ENCODE peak calls at places on chromosomes 16 and 17, in seven cellular contexts. L, V, E, T, A, H and W are unnamed samples.

GRCh38 chr17:73947281-73947975 is 256.1 kb upstream of the RPL38 start:
- DNase-seq in L (no peak), H (peak; percentile 75), A (no peak), V (no peak), E (no peak), T (no peak), W (no peak)

GRCh38 chr17:18031955-18032354 is 7.0 kb downstream of the ATPAF2 start:
- DNase-seq in E (no peak), H (no peak), L (no peak), A (no peak), V (no peak), T (no peak), W (no peak)

GRCh38 chr17:43908111-43908721 is 880 bp upstream of the MPP2 start:
- DNase-seq in A (no peak), E (peak; percentile 61), H (peak; percentile 46), T (peak; percentile 70), V (peak; percentile 65), L (peak; percentile 74), W (peak; percentile 69)

GRCh38 chr17:9935408-9935807 is 30.3 kb upstream of the RCVRN start:
- DNase-seq in L (no peak), E (no peak), H (no peak), V (no peak), A (no peak), T (no peak), W (no peak)

GRCh38 chr17:79752175-79752574 is 21.4 kb downstream of the ENPP7 start:
- DNase-seq in E (no peak), V (no peak), L (no peak), T (no peak), A (no peak), H (no peak), W (no peak)

GRCh38 chr16:49767414-49767813 is 88.5 kb downstream of the ZNF423 start:
- DNase-seq in L (no peak), T (no peak), V (no peak), H (no peak), A (no peak), E (no peak), W (no peak)

GRCh38 chr17:56577810-56578209 is 15.7 kb upstream of the NOG start:
- DNase-seq in L (peak; percentile 15), V (no peak), T (no peak), H (no peak), E (no peak), A (no peak), W (no peak)

GRCh38 chr17:47959825-47960655 is 2.4 kb upstream of the PRR15L start:
- DNase-seq in T (no peak), E (no peak), H (peak; percentile 76), L (no peak), A (no peak), V (peak; percentile 78), W (peak; percentile 88)

GRCh38 chr17:2067559-2067958 is 12.7 kb downstream of the HIC1 start:
- DNase-seq in E (no peak), H (no peak), A (no peak), T (no peak), V (no peak), L (no peak), W (no peak)
- H3K4me1 ChIP-seq in E (peaks cover 64% of the 10 kb centered on the region), H (peaks cover 13% of the 10 kb centered on the region), A (peaks cover 3% of the 10 kb centered on the region), T (peaks cover 10% of the 10 kb centered on the region), V (peaks cover 9% of the 10 kb centered on the region), L (peaks cover 53% of the 10 kb centered on the region), W (peaks cover 10% of the 10 kb centered on the region)

DNA sequence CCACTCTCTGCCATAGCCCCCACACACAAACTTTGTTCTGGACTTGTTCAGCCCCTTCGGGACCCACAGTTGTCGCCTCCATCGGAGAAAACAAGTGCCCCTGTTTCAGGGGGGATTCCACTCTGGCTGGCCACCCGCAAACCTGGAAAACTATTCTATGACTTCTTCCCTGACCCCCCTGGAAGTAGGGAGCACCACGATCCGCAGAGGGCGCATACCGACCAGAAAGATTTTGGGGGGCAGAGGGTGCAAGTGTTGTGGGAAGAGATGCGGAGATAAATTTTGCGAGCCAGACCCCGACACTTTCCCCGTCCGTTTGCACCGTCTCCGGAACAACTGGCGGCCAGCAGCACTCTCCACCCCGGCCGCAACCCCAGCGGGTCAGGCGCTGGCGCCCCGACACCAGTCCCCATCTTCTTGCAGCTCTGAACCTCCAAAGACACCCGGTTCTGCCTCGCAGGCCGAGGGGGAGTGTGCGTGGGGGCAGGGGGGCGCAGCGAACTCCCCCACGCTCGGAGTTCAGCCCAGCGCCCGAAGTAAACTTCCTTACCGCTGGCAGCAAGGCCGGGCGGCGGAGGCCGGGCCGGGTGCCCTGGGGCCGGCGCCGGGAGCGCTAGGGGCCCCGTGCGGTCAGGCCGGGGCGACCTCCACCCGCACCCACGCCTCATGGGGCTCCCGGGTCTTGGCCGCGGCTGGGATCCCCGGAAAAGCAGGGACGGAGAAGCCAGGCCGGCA is 744 bp downstream of the SALL1 start:
- DNase-seq in V (no peak), E (peak; percentile 74), H (no peak), L (no peak), A (no peak), T (no peak), W (no peak)
- H3K4me3 ChIP-seq in V (peak overlapping the region; percentile 46), E (no peak overlapping the region), H (peak overlapping the region; percentile 17), L (peak overlapping the region; percentile 39), A (no peak overlapping the region), T (no peak overlapping the region), W (peak overlapping the region; percentile 17)

DNA sequence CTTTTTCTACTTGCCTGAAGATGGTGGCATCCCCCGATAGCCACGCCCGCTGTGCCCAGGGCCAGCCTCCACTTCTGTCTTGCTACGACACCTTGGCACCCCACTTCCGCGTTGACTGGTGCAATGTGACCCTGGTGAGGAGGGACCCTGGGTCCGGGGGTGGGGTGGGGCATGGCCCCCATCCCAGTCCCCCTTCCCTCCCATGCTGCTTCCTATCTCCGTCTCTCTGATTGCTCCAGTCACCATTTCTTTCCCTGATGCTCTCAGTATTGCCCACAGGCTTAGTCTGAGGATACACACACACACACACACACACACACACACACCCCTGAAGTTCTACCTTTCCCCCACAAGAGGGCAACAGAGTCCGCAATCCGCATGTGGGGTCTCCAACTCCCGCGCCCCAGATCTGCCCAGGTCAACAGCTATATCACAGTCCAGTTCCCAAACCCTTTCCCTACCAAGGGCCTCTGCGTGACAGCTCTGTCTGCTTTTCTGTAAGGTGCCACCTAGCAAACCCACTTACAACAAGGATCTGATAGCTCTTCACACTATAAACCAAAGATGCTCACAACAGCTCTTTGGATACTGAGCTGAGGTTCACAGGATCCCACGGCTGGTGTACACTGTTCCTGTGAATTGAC is 3.4 kb downstream of the SGCA start:
- DNase-seq in V (no peak), E (no peak), A (no peak), T (peak; percentile 76), H (peak; percentile 46), L (no peak), W (peak; percentile 66)
- TF ChIP-seq CTCF in V (peak; percentile 62), E (peak; percentile 78), A (peak; percentile 93), T (peak; percentile 89), H (peak; percentile 51), L (peak; percentile 51), W (peak; percentile 14)

GRCh38 chr17:75695141-75695829 is 26.0 kb upstream of the ITGB4 start:
- DNase-seq in E (no peak), L (no peak), V (no peak), T (no peak), H (no peak), A (peak; percentile 93), W (no peak)

GRCh38 chr17:75701288-75701687 is 20.0 kb upstream of the ITGB4 start:
- DNase-seq in T (no peak), A (no peak), V (no peak), L (no peak), H (no peak), E (no peak), W (peak; percentile 18)

GRCh38 chr17:75697651-75698291 is 23.5 kb upstream of the ITGB4 start:
- DNase-seq in H (peak; percentile 75), L (no peak), A (no peak), T (no peak), E (no peak), V (peak; percentile 65), W (no peak)

GRCh38 chr17:75695830-75696271 is 25.4 kb upstream of the ITGB4 start:
- DNase-seq in T (no peak), H (no peak), V (peak; percentile 82), E (peak; percentile 46), A (no peak), L (peak; percentile 50), W (peak; percentile 73)

GRCh38 chr17:75698659-75699058 is 22.6 kb upstream of the ITGB4 start:
- DNase-seq in V (peak; percentile 33), L (no peak), A (no peak), T (no peak), H (no peak), E (no peak), W (peak; percentile 50)
- H3K4me1 ChIP-seq in V (peaks cover 58% of the 10 kb centered on the region), L (peaks cover 77% of the 10 kb centered on the region), A (peaks cover 83% of the 10 kb centered on the region), T (peaks cover 5% of the 10 kb centered on the region), H (peaks cover 76% of the 10 kb centered on the region), E (peaks cover 48% of the 10 kb centered on the region), W (peaks cover 36% of the 10 kb centered on the region)

DNA sequence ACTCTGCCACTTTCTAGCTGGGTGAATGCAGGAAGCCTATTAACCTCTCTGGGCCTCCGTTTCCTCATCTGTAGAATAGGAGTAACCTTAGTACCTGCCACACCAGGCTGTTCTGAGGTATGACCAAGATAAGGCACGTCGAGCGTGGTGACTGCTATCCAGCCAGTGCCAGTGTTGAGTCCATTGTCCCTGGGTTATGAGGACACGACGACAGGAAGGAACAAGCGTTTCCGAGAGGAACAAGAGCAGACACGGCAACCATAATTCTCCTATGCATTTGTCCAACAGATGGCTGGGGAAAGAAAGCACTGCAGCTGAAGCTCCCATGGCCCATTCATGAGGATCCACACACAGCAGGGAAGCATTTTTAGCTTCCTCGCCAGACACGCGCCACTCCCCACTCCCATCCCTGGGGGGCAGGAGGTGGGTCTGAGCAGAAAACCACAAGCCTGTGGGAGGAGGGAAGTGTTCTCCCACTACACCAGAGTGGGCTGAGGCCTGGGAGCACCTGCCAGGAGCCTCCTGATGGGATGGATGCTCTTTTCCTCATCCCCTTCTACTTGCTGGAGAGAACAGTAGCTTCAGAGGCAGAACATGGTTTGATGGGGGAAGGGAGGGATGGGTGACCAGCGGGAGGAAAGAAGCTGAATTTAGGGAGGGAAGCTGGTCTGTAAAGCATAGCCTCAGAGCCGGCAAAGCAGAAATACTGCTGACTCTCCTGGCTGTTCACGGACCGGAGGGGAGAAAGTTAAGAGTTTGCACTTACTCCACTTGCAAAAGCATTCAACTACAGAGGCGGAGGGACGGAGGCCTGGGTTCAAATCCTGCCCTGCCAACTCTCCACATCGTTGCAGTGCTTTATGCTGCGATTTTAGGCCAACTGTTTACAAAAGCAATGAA is 2.7 kb downstream of the COTL1 start:
- DNase-seq in L (no peak), E (no peak), V (no peak), T (no peak), H (no peak), A (no peak), W (no peak)
- H3K4me3 ChIP-seq in L (no peak overlapping the region), E (peak overlapping the region; percentile 77), V (peak overlapping the region; percentile 90), T (no peak overlapping the region), H (no peak overlapping the region), A (no peak overlapping the region), W (no peak overlapping the region)